ENCODE peak calls at places on chromosomes 6 and 20, in nine cellular contexts. Y is uterus; N is WERI-Rb-1; R is COR-L47; B is GM12865; L is C1 segment of cervical spinal cord; G is effector CD4-positive, alpha-beta T cell; M is NCI-H774; S is ovary. Q is an unnamed sample.

GRCh38 chr6:46894429-46894828 is 27.3 kb downstream of the ADGRF5 start:
- DNase-seq in M (no peak), G (no peak), R (no peak), S (no peak), B (no peak), Y (no peak), L (no peak), N (no peak), Q (no peak)

GRCh38 chr6:131015630-131016263 is 47.3 kb downstream of the EPB41L2 start:
- DNase-seq in Y (no peak), B (no peak), S (no peak), N (no peak), R (no peak), G (no peak), M (no peak), L (no peak), Q (no peak)

GRCh38 chr20:41145821-41146620 is 8.7 kb downstream of the PLCG1 start:
- DNase-seq in M (no peak), G (no peak), L (peak), R (no peak), N (no peak), B (no peak), S (no peak), Y (peak), Q (no peak)

GRCh38 chr20:32234135-32234808 is 26.6 kb downstream of the POFUT1 start:
- DNase-seq in G (no peak), L (no peak), M (no peak), Y (no peak), N (no peak), B (no peak), R (no peak), S (no peak), Q (no peak)

GRCh38 chr6:128327890-128328289 is 192.5 kb downstream of the PTPRK start:
- DNase-seq in R (peak), M (no peak), N (peak), G (peak), Y (no peak), L (no peak), B (peak), S (no peak), Q (peak)

GRCh38 chr6:167092672-167093339 is 30.1 kb upstream of the CCR6 start:
- DNase-seq in N (no peak), M (no peak), S (no peak), Y (no peak), G (no peak), R (no peak), B (peak), L (no peak), Q (peak)

GRCh38 chr6:7528565-7528964 is 12.9 kb upstream of the DSP start:
- DNase-seq in R (no peak), N (no peak), L (no peak), M (no peak), B (no peak), G (no peak), Y (no peak), S (no peak), Q (no peak)

GRCh38 chr6:76792394-76792793 is 670.9 kb downstream of the HTR1B start:
- DNase-seq in Y (no peak), N (no peak), M (no peak), R (no peak), S (no peak), L (no peak), B (no peak), G (no peak), Q (no peak)

GRCh38 chr6:15879372-15880261 is 216.8 kb upstream of the DTNBP1 start:
- DNase-seq in Y (peak), B (peak), N (no peak), L (no peak), M (peak), G (peak), S (peak), R (peak), Q (peak)

GRCh38 chr20:33472868-33473267 is 17.0 kb upstream of the CBFA2T2 start:
- DNase-seq in G (no peak), S (no peak), N (no peak), Y (no peak), M (no peak), R (no peak), B (no peak), L (no peak), Q (no peak)

GRCh38 chr6:37049990-37050853 is 44.8 kb downstream of the FGD2 start:
- DNase-seq in G (peak), B (peak), N (no peak), M (no peak), S (no peak), L (peak), R (no peak), Y (peak), Q (peak)

GRCh38 chr20:59735486-59735885 is 131.1 kb downstream of the PHACTR3 start:
- DNase-seq in R (no peak), N (no peak), Y (no peak), S (no peak), B (no peak), G (no peak), L (no peak), M (no peak), Q (no peak)

GRCh38 chr6:36605560-36606391 is 11.6 kb downstream of the SRSF3 start:
- DNase-seq in L (no peak), N (no peak), R (no peak), G (no peak), M (no peak), S (peak), Y (no peak), B (no peak), Q (no peak)

GRCh38 chr20:39916236-39916635 is 772.8 kb downstream of the MAFB start:
- DNase-seq in Y (no peak), M (no peak), B (no peak), L (no peak), N (no peak), S (no peak), R (no peak), G (no peak), Q (no peak)

GRCh38 chr20:55561259-55561658 is 444.1 kb downstream of the CBLN4 start:
- DNase-seq in S (no peak), R (no peak), G (no peak), N (no peak), M (no peak), Y (no peak), B (no peak), L (no peak), Q (no peak)

GRCh38 chr6:4299476-4299875 is 164.1 kb upstream of the ECI2 start:
- DNase-seq in N (no peak), Y (no peak), M (no peak), L (no peak), G (no peak), R (no peak), B (no peak), S (no peak), Q (no peak)

GRCh38 chr6:6916598-6916997 is 191.2 kb upstream of the RREB1 start:
- DNase-seq in Y (no peak), G (no peak), L (no peak), S (peak), B (no peak), M (no peak), R (no peak), N (no peak), Q (no peak)

GRCh38 chr6:88361298-88361697 is 195.2 kb upstream of the CNR1 start:
- DNase-seq in R (no peak), G (no peak), Y (no peak), L (no peak), M (no peak), N (no peak), B (no peak), S (no peak), Q (no peak)

GRCh38 chr20:25032478-25033183 is 25.3 kb downstream of the ACSS1 start:
- DNase-seq in M (no peak), B (no peak), G (no peak), Y (peak), L (peak), N (no peak), S (peak), R (no peak), Q (no peak)

GRCh38 chr6:16956371-16956770 is 145.5 kb upstream of the STMND1 start:
- DNase-seq in B (no peak), L (no peak), R (no peak), S (no peak), N (no peak), G (no peak), M (no peak), Y (no peak), Q (no peak)

GRCh38 chr6:26234421-26235239 is 130.4 kb upstream of the BTN3A2 start:
- DNase-seq in R (peak), Y (peak), B (peak), G (peak), S (no peak), N (peak), M (peak), L (peak), Q (peak)

GRCh38 chr6:73180718-73181619 is 44.3 kb downstream of the KHDC1L start:
- DNase-seq in G (no peak), B (peak), L (no peak), Y (no peak), M (peak), S (no peak), R (peak), N (peak), Q (peak)

GRCh38 chr20:36043892-36044515 is 75.6 kb downstream of the CNBD2 start:
- DNase-seq in L (no peak), Y (no peak), N (no peak), G (no peak), B (no peak), R (no peak), M (no peak), S (no peak), Q (no peak)

GRCh38 chr6:44012078-44012493 is 115.2 kb downstream of the MRPL14 start:
- DNase-seq in S (no peak), B (no peak), L (no peak), R (no peak), G (no peak), M (no peak), Y (no peak), N (peak), Q (no peak)

GRCh38 chr6:20572940-20573339 is 38.7 kb downstream of the CDKAL1 start:
- DNase-seq in L (no peak), N (no peak), Y (peak), R (no peak), S (no peak), B (no peak), G (no peak), M (no peak), Q (no peak)

GRCh38 chr20:52572687-52573086 is 381.1 kb upstream of the ZFP64 start:
- DNase-seq in M (no peak), G (no peak), L (no peak), B (no peak), N (no peak), S (no peak), Y (no peak), R (no peak), Q (no peak)

GRCh38 chr6:43981363-43981990 is 145.8 kb downstream of the MRPL14 start:
- DNase-seq in N (peak), S (no peak), M (no peak), Y (no peak), R (no peak), G (no peak), L (no peak), B (no peak), Q (no peak)

GRCh38 chr6:127765949-127766348 is 134.9 kb downstream of the THEMIS start:
- DNase-seq in G (no peak), B (no peak), Y (no peak), S (no peak), R (no peak), N (no peak), M (no peak), L (no peak), Q (no peak)